ENCODE peak calls at places on chromosome 12, in four cellular contexts. Q is body of pancreas, R is GM12878, T is Peyer's patch. L is an unnamed sample.

GRCh38 chr12:79206871-79207270 is 342.3 kb downstream of the SYT1 start:
- DNase-seq in Q (no peak), R (no peak), T (no peak), L (no peak)

GRCh38 chr12:15634010-15634676 is 155.0 kb downstream of the EPS8 start:
- DNase-seq in Q (no peak), R (no peak), T (no peak), L (no peak)

GRCh38 chr12:19238520-19238919 is 109.0 kb downstream of the PLEKHA5 start:
- DNase-seq in Q (no peak), R (no peak), T (no peak), L (no peak)

GRCh38 chr12:91811481-91812287 is 334.0 kb downstream of the BTG1 start:
- DNase-seq in Q (peak; percentile 73), R (peak; percentile 40), T (peak; percentile 88), L (peak; percentile 76)

GRCh38 chr12:123243851-123244250 is 10.6 kb downstream of the MTRFR start:
- DNase-seq in Q (no peak), R (no peak), T (no peak), L (no peak)

GRCh38 chr12:120649442-120650248 is 9.2 kb downstream of the CABP1 start:
- DNase-seq in Q (no peak), R (no peak), T (no peak), L (no peak)

GRCh38 chr12:102811125-102811737 is 105.8 kb downstream of the PAH start:
- DNase-seq in Q (peak; percentile 18), R (no peak), T (no peak), L (no peak)

GRCh38 chr12:100743060-100743459 is 51.5 kb upstream of the ANO4 start:
- DNase-seq in Q (no peak), R (no peak), T (no peak), L (no peak)

GRCh38 chr12:45334396-45334795 is 118.5 kb downstream of the ANO6 start:
- DNase-seq in Q (no peak), R (no peak), T (no peak), L (no peak)

GRCh38 chr12:16950041-16950677 is 344.2 kb upstream of the LMO3 start:
- DNase-seq in Q (no peak), R (no peak), T (no peak), L (no peak)

GRCh38 chr12:66365718-66366485 is 63.6 kb downstream of the HELB start:
- DNase-seq in Q (no peak), R (no peak), T (no peak), L (no peak)

GRCh38 chr12:52342781-52343490 is 21.7 kb upstream of the KRT83 start:
- DNase-seq in Q (no peak), R (no peak), T (no peak), L (no peak)

GRCh38 chr12:3552726-3553045 is 61.7 kb downstream of the PRMT8 start:
- DNase-seq in Q (no peak), R (no peak), T (no peak), L (no peak)

GRCh38 chr12:98399532-98399931 is 115.9 kb upstream of the TMPO start:
- DNase-seq in Q (no peak), R (no peak), T (peak; percentile 23), L (no peak)

GRCh38 chr12:100473716-100474150 is at the start of gene NR1H4:
- DNase-seq in Q (no peak), R (no peak), T (no peak), L (peak; percentile 69)

GRCh38 chr12:121530600-121531355 is 50.0 kb downstream of the KDM2B start:
- DNase-seq in Q (no peak), R (no peak), T (peak; percentile 95), L (peak; percentile 71)

GRCh38 chr12:110733089-110733715 is 9.5 kb downstream of the PPP1CC start:
- DNase-seq in Q (no peak), R (no peak), T (no peak), L (no peak)

GRCh38 chr12:46455648-46456352 is 83.2 kb upstream of the SLC38A2 start:
- DNase-seq in Q (peak; percentile 45), R (no peak), T (no peak), L (no peak)

GRCh38 chr12:116318738-116319050 is 41.2 kb upstream of the MED13L start:
- DNase-seq in Q (peak; percentile 14), R (no peak), T (no peak), L (no peak)

GRCh38 chr12:96099431-96099830 is 64.0 kb upstream of the LTA4H start:
- DNase-seq in Q (no peak), R (no peak), T (no peak), L (no peak)

GRCh38 chr12:107822356-107822755 is 47.9 kb downstream of the ASCL4 start:
- DNase-seq in Q (no peak), R (no peak), T (no peak), L (no peak)

GRCh38 chr12:41983896-41984295 is 160.8 kb downstream of the GXYLT1 start:
- DNase-seq in Q (no peak), R (no peak), T (no peak), L (no peak)

GRCh38 chr12:58081488-58081887 is 140.1 kb downstream of the ATP23 start:
- DNase-seq in Q (no peak), R (no peak), T (no peak), L (no peak)

GRCh38 chr12:7292300-7292699 is 11.6 kb upstream of the ACSM4 start:
- DNase-seq in Q (no peak), R (no peak), T (no peak), L (no peak)

GRCh38 chr12:76726626-76727025 is 37.3 kb upstream of the ZDHHC17 start:
- DNase-seq in Q (no peak), R (no peak), T (no peak), L (no peak)

GRCh38 chr12:8226355-8226754 is 1.1 kb downstream of the FAM90A1 start:
- DNase-seq in Q (no peak), R (no peak), T (no peak), L (no peak)

GRCh38 chr12:127191124-127191523 is 1075.8 kb upstream of the TMEM132C start:
- DNase-seq in Q (no peak), R (no peak), T (no peak), L (no peak)

GRCh38 chr12:7628401-7628961 is 37.2 kb downstream of the APOBEC1 start:
- DNase-seq in Q (no peak), R (no peak), T (no peak), L (no peak)

GRCh38 chr12:22765731-22766130 is 140.8 kb downstream of the ETNK1 start:
- DNase-seq in Q (no peak), R (no peak), T (no peak), L (no peak)

GRCh38 chr12:22755629-22756028 is 130.7 kb downstream of the ETNK1 start:
- DNase-seq in Q (no peak), R (no peak), T (no peak), L (no peak)

DNA sequence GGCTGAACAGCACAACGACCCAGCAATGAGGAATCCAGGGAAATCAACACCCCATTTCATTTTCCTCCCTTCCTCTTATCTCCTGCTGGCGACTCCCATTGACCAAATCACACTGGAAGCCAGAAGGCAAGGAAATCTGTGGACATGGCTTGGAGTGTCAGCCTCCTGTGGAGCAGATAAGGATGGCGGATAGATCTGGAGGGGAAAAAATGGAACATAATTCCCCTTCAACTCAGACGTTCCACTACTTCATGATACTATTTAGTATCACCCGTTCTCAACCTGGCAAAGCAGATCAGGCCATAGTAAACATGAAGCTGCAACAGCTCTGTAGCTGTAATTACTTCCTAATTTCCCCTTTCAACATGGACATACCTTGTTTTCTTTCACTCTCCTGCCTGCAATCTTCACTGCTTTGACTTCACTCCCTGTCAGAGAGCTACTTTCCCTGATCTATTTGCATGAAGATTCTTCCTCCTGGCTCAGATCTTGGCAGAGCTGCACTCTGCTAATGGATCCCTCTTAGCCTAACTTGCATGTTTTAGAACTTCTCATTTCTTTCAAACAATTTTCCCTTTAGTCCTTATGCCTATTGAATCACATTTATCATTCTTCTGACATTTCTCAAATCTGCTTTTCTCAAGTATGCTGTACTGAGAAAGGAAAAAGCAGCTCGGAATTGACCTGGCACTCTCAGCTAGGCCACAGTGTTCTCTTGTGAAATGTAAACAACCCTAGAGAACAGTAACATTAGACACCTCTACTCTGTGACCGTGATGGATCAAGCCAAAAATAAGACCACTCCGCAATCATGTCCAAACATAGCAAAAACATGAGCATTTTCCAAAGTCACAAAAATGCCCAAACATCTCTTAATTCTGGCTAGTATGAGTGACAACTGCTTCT is 135.1 kb downstream of the ETNK1 start:
- DNase-seq in Q (no peak), R (no peak), T (no peak), L (peak; percentile 56)
- H3K27ac ChIP-seq in Q (no peak overlapping the region), R (no peak overlapping the region), T (peak overlapping the region; percentile 17), L (peak overlapping the region; percentile 20)

DNA sequence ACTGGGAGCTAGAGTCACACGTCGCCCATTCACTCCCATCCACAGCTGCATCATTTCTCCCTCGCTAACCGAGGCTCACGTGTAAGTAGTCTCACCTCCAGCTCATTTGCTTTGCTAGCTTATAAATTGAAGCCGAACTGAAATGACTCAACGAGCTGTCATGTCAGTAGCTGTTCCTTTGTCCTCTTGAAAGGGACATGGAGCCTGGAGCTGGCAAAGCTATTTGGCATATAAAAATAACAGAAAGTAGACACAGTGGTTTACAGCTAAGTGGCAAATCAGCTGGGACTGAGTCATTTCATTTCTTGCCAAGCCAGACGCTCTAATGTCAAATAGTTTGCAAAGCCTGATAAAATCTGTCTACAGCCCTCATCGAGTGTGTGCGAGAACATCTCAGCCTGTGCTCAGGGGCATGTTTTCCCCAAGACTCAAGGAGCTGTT is 114.4 kb upstream of the TMEM233 start:
- DNase-seq in Q (no peak), R (no peak), T (no peak), L (no peak)
- TF ChIP-seq POLR2A in Q (no peak), R (no peak), T (no peak), L (no peak)

GRCh38 chr12:31300783-31301182 is 25.2 kb downstream of the SINHCAF start:
- DNase-seq in Q (no peak), R (no peak), T (no peak), L (no peak)
- TF ChIP-seq CTCF in Q (no peak), R (no peak), T (no peak), L (no peak)

GRCh38 chr12:111867531-111867930 is 25.5 kb downstream of the MAPKAPK5 start:
- DNase-seq in Q (no peak), R (no peak), T (no peak), L (no peak)
- H3K27ac ChIP-seq in Q (no peak overlapping the region), R (no peak overlapping the region), T (no peak overlapping the region), L (no peak overlapping the region)

DNA sequence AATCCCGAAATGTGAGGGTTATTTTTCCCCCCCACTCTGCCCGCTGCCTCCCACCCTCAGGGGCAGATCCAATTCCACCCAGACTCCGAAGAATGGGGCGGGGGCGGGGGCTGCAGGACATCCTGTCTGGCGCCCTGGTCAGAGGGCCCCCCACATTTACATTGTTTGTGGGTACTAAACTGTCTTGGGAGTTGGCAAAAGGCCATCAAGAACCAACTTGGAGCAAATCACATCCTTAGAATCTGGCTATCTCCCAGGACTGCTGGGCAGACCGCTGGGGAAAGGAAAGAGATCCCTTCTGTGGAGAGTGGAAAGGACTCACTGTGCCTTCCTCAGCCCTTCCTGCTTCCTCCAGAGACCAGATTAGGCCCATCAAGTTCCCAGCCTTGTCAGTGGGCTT is 2.4 kb downstream of the EMP1 start:
- DNase-seq in Q (no peak), R (no peak), T (no peak), L (no peak)
- TF ChIP-seq POLR2A in Q (no peak), R (no peak), T (no peak), L (no peak)

GRCh38 chr12:113647048-113647447 is 175.4 kb upstream of the LHX5 start:
- DNase-seq in Q (no peak), R (no peak), T (no peak), L (no peak)
- TF ChIP-seq CTCF in Q (no peak), R (peak; percentile 10), T (no peak), L (no peak)

GRCh38 chr12:109731806-109732205 is 18.2 kb downstream of the FAM222A start:
- DNase-seq in Q (peak; percentile 2), R (no peak), T (no peak), L (peak; percentile 10)
- H3K27ac ChIP-seq in Q (no peak overlapping the region), R (no peak overlapping the region), T (no peak overlapping the region), L (no peak overlapping the region)